ENCODE peak calls at places on chromosomes 3 and 15, in ten cellular contexts. W, N, Z, S, H, R, T, A, D and G are unnamed samples.

GRCh38 chr15:43105077-43105769 is 615 bp downstream of the UBR1 start:
- DNase-seq in W (no peak), N (peak; percentile 7), Z (no peak), S (peak; percentile 5), H (no peak), R (no peak), T (peak; percentile 1), A (no peak), D (no peak), G (no peak)

GRCh38 chr3:72614394-72615074 is 233.7 kb downstream of the SHQ1 start:
- DNase-seq in W (no peak), N (no peak), Z (no peak), S (no peak), H (no peak), R (no peak), T (no peak), A (no peak), D (no peak), G (no peak)

GRCh38 chr3:160886421-160886820 is 130.4 kb downstream of the PPM1L start:
- DNase-seq in W (no peak), N (no peak), Z (no peak), S (no peak), H (no peak), R (no peak), T (no peak), A (no peak), D (no peak), G (no peak)

GRCh38 chr3:107670991-107671390 is 148.2 kb downstream of the BBX start:
- DNase-seq in W (no peak), N (no peak), Z (no peak), S (no peak), H (no peak), R (no peak), T (no peak), A (no peak), D (no peak), G (no peak)

GRCh38 chr15:78384651-78385050 is 44.5 kb downstream of the CRABP1 start:
- DNase-seq in W (no peak), N (no peak), Z (peak; percentile 17), S (no peak), H (no peak), R (no peak), T (no peak), A (no peak), D (no peak), G (no peak)

GRCh38 chr15:88636039-88636438 is 2.8 kb upstream of the ISG20 start:
- DNase-seq in W (no peak), N (no peak), Z (no peak), S (peak; percentile 63), H (no peak), R (no peak), T (peak; percentile 75), A (peak; percentile 58), D (no peak), G (no peak)

GRCh38 chr3:149547954-149548728 is 73.6 kb downstream of the TM4SF4 start:
- DNase-seq in W (no peak), N (peak; percentile 87), Z (peak; percentile 77), S (no peak), H (no peak), R (no peak), T (no peak), A (peak; percentile 65), D (peak; percentile 75), G (peak; percentile 8)

GRCh38 chr3:13353936-13354542 is 66.1 kb downstream of the NUP210 start:
- DNase-seq in W (no peak), N (peak; percentile 40), Z (no peak), S (no peak), H (no peak), R (no peak), T (no peak), A (no peak), D (no peak), G (no peak)

GRCh38 chr15:71386448-71387236 is 271.4 kb downstream of the THSD4 start:
- DNase-seq in W (no peak), N (no peak), Z (no peak), S (no peak), H (no peak), R (no peak), T (no peak), A (no peak), D (no peak), G (no peak)

GRCh38 chr15:84863480-84864428 is 20.7 kb upstream of the SLC28A1 start:
- DNase-seq in W (no peak), N (no peak), Z (no peak), S (no peak), H (no peak), R (no peak), T (no peak), A (no peak), D (no peak), G (no peak)

GRCh38 chr15:28105224-28105791 is 6.2 kb upstream of the OCA2 start:
- DNase-seq in W (peak; percentile 50), N (no peak), Z (no peak), S (no peak), H (no peak), R (no peak), T (no peak), A (no peak), D (no peak), G (no peak)

GRCh38 chr3:46882377-46883015 is 5.0 kb downstream of the PTH1R start:
- DNase-seq in W (no peak), N (no peak), Z (peak; percentile 76), S (no peak), H (no peak), R (no peak), T (no peak), A (no peak), D (peak; percentile 41), G (no peak)

GRCh38 chr15:81940467-81941451 is 105.1 kb downstream of the MEX3B start:
- DNase-seq in W (no peak), N (no peak), Z (no peak), S (no peak), H (no peak), R (no peak), T (no peak), A (no peak), D (peak; percentile 40), G (no peak)

GRCh38 chr3:184603156-184604030 is 41.8 kb downstream of the EPHB3 start:
- DNase-seq in W (no peak), N (no peak), Z (no peak), S (no peak), H (no peak), R (no peak), T (no peak), A (peak; percentile 39), D (no peak), G (no peak)

GRCh38 chr3:66823532-66823931 is 174.6 kb upstream of the KBTBD8 start:
- DNase-seq in W (no peak), N (no peak), Z (no peak), S (no peak), H (no peak), R (no peak), T (no peak), A (no peak), D (no peak), G (no peak)
- H3K27ac ChIP-seq in W (no peak overlapping the region), N (no peak overlapping the region), Z (no peak overlapping the region), S (no peak overlapping the region), H (no peak overlapping the region), R (no peak overlapping the region), T (no peak overlapping the region), A (no peak overlapping the region), D (no peak overlapping the region), G (no peak overlapping the region)

GRCh38 chr3:31862861-31863260 is 118.2 kb downstream of the OSBPL10 start:
- DNase-seq in W (no peak), N (no peak), Z (no peak), S (no peak), H (no peak), R (no peak), T (no peak), A (no peak), D (no peak), G (no peak)

GRCh38 chr3:31858439-31858838 is 122.6 kb downstream of the OSBPL10 start:
- DNase-seq in W (no peak), N (no peak), Z (no peak), S (no peak), H (no peak), R (no peak), T (no peak), A (no peak), D (no peak), G (no peak)

GRCh38 chr3:31853580-31853979 is 127.5 kb downstream of the OSBPL10 start:
- DNase-seq in W (no peak), N (no peak), Z (no peak), S (no peak), H (no peak), R (no peak), T (no peak), A (no peak), D (no peak), G (no peak)

GRCh38 chr3:31861839-31862238 is 119.2 kb downstream of the OSBPL10 start:
- DNase-seq in W (no peak), N (no peak), Z (no peak), S (no peak), H (no peak), R (no peak), T (no peak), A (no peak), D (no peak), G (no peak)

GRCh38 chr3:31859245-31859644 is 121.8 kb downstream of the OSBPL10 start:
- DNase-seq in W (no peak), N (no peak), Z (no peak), S (no peak), H (no peak), R (no peak), T (no peak), A (no peak), D (no peak), G (no peak)
- H3K27ac ChIP-seq in W (no peak overlapping the region), N (no peak overlapping the region), Z (no peak overlapping the region), S (no peak overlapping the region), H (no peak overlapping the region), R (no peak overlapping the region), T (no peak overlapping the region), A (no peak overlapping the region), D (no peak overlapping the region), G (no peak overlapping the region)

DNA sequence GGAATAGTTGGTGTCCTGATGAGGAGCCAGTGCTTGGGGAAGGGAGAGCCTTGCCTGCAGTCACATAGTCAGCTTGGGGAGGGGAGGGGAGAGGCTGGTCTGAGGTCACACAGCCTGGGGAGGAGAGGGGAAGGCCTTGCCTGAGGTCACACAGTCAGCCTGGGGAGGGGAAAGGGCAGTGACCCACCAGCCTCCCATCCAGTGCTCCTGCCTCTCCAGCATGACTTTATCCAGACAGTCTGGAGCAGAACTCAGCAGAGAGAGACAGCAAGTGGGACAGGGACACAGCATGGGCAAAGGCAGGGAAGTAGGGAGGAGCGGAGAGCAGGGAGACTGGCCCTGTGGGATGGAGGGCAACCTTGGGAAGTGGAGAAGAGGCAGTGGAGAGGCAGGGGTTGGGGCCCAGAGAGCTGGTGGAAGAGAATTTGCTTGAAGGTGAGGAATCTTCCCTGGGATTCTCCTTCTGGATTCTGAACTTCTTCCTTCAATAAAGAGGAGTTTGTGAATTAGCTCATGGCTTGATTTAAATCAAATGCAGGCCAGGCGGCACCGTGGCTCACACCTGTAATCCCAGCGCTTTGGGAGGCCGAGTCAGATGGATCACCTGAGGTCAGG is 64.5 kb downstream of the CORO2B start:
- DNase-seq in W (peak; percentile 62), N (no peak), Z (peak; percentile 21), S (no peak), H (no peak), R (no peak), T (no peak), A (no peak), D (no peak), G (no peak)
- H3K27ac ChIP-seq in W (no peak overlapping the region), N (peak overlapping the region; percentile 71), Z (no peak overlapping the region), S (no peak overlapping the region), H (peak overlapping the region; percentile 79), R (no peak overlapping the region), T (no peak overlapping the region), A (no peak overlapping the region), D (no peak overlapping the region), G (peak overlapping the region; percentile 68)

GRCh38 chr15:67117356-67117755 is 52.0 kb downstream of the SMAD3 start:
- DNase-seq in W (no peak), N (no peak), Z (no peak), S (no peak), H (no peak), R (no peak), T (no peak), A (no peak), D (no peak), G (no peak)
- H3K27ac ChIP-seq in W (no peak overlapping the region), N (peak overlapping the region; percentile 92), Z (no peak overlapping the region), S (no peak overlapping the region), H (no peak overlapping the region), R (peak overlapping the region; percentile 40), T (peak overlapping the region; percentile 18), A (peak overlapping the region; percentile 97), D (peak overlapping the region; percentile 21), G (no peak overlapping the region)